ENCODE peak calls at places on chromosomes 13 and 19, in six cellular contexts. J, O, U, I, P and N are unnamed samples.

GRCh38 chr19:35436477-35437141 is 11.4 kb upstream of the FFAR2 start:
- DNase-seq in P (no peak), I (peak), J (no peak), O (no peak), U (peak), N (peak)

GRCh38 chr19:23378948-23379347 is 16.3 kb downstream of the ZNF91 start:
- DNase-seq in O (no peak), P (no peak), U (no peak), J (no peak), I (no peak), N (no peak)

GRCh38 chr13:29917573-29918091 is 67.2 kb upstream of the UBL3 start:
- DNase-seq in O (no peak), P (no peak), J (no peak), I (no peak), U (peak), N (no peak)

GRCh38 chr13:24184265-24184841 is 23.8 kb downstream of the SPATA13 start:
- DNase-seq in J (no peak), U (no peak), I (no peak), P (no peak), O (no peak), N (no peak)

GRCh38 chr13:66618702-66619101 is 611.4 kb downstream of the PCDH9 start:
- DNase-seq in J (no peak), P (no peak), U (peak), O (no peak), I (peak), N (peak)

GRCh38 chr13:29923554-29924481 is 73.4 kb upstream of the UBL3 start:
- DNase-seq in U (peak), O (peak), J (peak), P (peak), I (peak), N (peak)

GRCh38 chr13:107866007-107866665 is 349.2 kb downstream of the LIG4 start:
- DNase-seq in P (no peak), O (no peak), J (no peak), I (no peak), U (peak), N (peak)

GRCh38 chr19:46340051-46340659 is 6.7 kb upstream of the PPP5C start:
- DNase-seq in O (no peak), U (no peak), I (no peak), J (no peak), P (no peak), N (no peak)

GRCh38 chr13:112107289-112107688 is 40.3 kb downstream of the SOX1 start:
- DNase-seq in I (no peak), O (no peak), P (no peak), J (no peak), U (no peak), N (no peak)

GRCh38 chr19:19656451-19657396 is 6.8 kb downstream of the ATP13A1 start:
- DNase-seq in U (no peak), J (no peak), O (no peak), I (no peak), P (no peak), N (no peak)

GRCh38 chr13:94280845-94281244 is 198.6 kb downstream of the DCT start:
- DNase-seq in I (no peak), P (no peak), O (no peak), J (no peak), U (no peak), N (no peak)

GRCh38 chr19:45275370-45275971 is 24.4 kb downstream of the MARK4 start:
- DNase-seq in J (no peak), U (no peak), O (no peak), P (no peak), I (no peak), N (no peak)